ENCODE peak calls at places on chromosomes 1 and 21, in four cellular contexts. K, B, M and T are unnamed samples.

GRCh38 chr1:23221107-23221506 is 3.8 kb upstream of the HTR1D start:
- DNase-seq in K (no peak), B (no peak), M (no peak), T (no peak)

GRCh38 chr1:99855914-99856450 is 5.8 kb downstream of the AGL start:
- DNase-seq in K (no peak), B (no peak), M (no peak), T (no peak)

GRCh38 chr1:51794260-51794659 is 84.3 kb downstream of the NRDC start:
- DNase-seq in K (no peak), B (no peak), M (no peak), T (no peak)

GRCh38 chr1:150106331-150106730 is 38.8 kb downstream of the VPS45 start:
- DNase-seq in K (no peak), B (no peak), M (no peak), T (no peak)

GRCh38 chr1:154178856-154179811 is 12.8 kb downstream of the TPM3 start:
- DNase-seq in K (peak), B (peak), M (no peak), T (no peak)

GRCh38 chr1:167774710-167775109 is 52.9 kb downstream of the MPZL1 start:
- DNase-seq in K (no peak), B (no peak), M (no peak), T (no peak)

GRCh38 chr21:44461005-44461404 is 5.7 kb downstream of the LRRC3 start:
- DNase-seq in K (no peak), B (no peak), M (no peak), T (no peak)

GRCh38 chr1:243944429-243945160 is 94.6 kb upstream of the AKT3 start:
- DNase-seq in K (no peak), B (peak), M (no peak), T (no peak)

GRCh38 chr21:16530656-16531055 is 800.9 kb downstream of the USP25 start:
- DNase-seq in K (no peak), B (no peak), M (no peak), T (no peak)

GRCh38 chr1:117320515-117320914 is 46.7 kb upstream of the MAN1A2 start:
- DNase-seq in K (no peak), B (no peak), M (no peak), T (no peak)

GRCh38 chr1:30707412-30708360 is 15.7 kb downstream of the MATN1 start:
- DNase-seq in K (peak), B (peak), M (no peak), T (peak)
- TF ChIP-seq TARDBP in K (no peak), B (no peak), M (no peak), T (no peak)

GRCh38 chr1:36512842-36513241 is 30.1 kb upstream of the CSF3R start:
- DNase-seq in K (no peak), B (no peak), M (no peak), T (no peak)

GRCh38 chr1:36511804-36512798 is 29.4 kb upstream of the CSF3R start:
- DNase-seq in K (no peak), B (no peak), M (no peak), T (no peak)

GRCh38 chr1:36510418-36510817 is 27.7 kb upstream of the CSF3R start:
- DNase-seq in K (no peak), B (no peak), M (no peak), T (no peak)

GRCh38 chr1:36503733-36504132 is 21.0 kb upstream of the CSF3R start:
- DNase-seq in K (no peak), B (no peak), M (no peak), T (no peak)

GRCh38 chr1:36508257-36508656 is 25.5 kb upstream of the CSF3R start:
- DNase-seq in K (no peak), B (no peak), M (no peak), T (no peak)
- TF ChIP-seq BHLHE40 in K (no peak), B (no peak), M (no peak), T (no peak)

DNA sequence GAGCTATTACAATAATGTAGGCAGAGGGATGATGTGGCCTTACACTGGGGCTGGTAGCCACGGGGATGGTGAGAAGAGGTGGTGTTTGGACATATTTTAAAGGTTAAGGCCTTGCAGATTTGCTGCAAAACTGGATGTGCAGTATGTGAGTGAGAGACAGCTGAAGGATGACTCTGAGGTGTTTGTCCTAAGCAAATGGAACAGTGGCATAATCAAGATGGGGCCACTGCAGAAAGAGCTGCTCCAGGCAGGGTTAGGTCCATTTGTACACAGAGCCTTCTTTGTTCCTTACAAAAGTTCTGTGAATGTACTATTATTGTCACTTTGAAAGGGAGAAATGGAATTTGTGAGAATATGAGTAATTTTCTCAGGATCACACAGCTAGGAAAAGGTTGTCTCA is 220.4 kb upstream of the ZP4 start:
- DNase-seq in K (no peak), B (no peak), M (no peak), T (no peak)
- TF ChIP-seq SP1 in K (no peak), B (no peak), M (no peak), T (no peak)

DNA sequence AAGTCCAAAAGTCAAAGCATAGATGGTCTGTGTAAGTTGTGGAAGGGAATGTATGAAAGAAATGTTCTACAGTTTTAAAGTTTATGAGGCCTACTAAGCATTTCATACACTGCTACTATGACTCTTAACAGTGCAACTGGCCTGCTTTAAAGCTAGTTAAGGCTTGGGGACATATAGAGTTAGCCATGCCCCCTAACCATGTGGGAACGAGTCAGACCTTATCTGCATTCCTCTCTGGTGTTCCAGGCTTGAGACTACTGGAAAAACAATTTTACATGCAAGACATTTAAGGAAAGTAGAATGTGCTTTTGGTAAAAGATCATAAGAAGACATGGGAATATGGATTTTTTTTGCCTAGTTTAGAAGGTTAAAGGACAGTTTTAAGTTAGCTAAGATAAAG is 8.7 kb upstream of the CD48 start:
- DNase-seq in K (no peak), B (no peak), M (no peak), T (no peak)
- TF ChIP-seq TARDBP in K (no peak), B (no peak), M (no peak), T (no peak)

DNA sequence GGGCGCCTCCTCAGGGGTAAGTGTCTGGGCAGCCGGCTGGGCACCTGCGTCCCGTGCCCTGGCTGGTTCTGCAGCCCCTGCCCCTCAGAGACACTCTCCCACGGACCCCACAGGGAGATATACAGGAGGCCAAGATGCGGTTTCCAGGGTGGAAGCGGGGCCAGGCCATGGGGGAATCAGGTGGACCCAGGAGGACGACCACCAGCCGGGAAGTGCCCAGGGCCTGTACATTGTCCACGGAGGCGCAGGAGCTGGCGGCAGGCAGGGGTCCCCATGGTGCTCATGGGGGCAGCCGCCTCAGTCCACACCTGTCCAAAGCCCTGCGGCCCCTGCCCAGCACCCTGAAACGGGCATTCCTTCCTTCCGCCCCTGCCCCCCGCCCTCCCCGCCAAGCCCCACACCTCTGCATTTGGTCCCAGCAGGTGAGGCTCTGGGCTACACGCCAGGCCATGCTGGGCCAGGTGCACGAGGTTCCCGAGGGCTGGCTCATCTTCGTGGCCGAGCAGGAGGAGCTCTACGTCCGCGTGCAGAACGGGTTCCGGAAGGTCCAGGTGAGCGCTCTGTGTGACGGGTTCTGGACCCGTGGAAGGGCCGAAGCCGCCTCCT is 36.7 kb downstream of the SLC19A1 start:
- DNase-seq in K (no peak), B (no peak), M (no peak), T (no peak)
- TF ChIP-seq BHLHE40 in K (no peak), B (no peak), M (no peak), T (no peak)

DNA sequence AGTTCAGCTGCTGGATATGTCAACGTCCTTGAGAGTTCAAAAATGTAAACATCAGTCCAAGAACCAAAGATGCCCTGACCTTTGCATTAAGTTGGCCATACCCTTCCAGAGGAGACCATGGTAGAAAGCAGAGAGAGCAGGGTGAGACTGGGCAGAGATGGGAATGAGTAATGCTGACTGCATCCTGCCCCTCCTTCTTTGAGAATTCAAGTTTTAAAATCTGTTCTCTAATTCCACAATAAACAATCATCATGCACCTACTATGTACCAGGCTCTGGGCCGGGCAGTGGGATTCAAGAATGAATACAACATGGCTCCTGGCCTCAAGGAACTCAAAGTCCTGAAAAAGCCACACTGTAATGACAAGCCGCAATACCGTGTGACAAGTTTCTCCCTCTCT is 3.9 kb upstream of the HAO2 start:
- DNase-seq in K (no peak), B (no peak), M (no peak), T (no peak)
- TF ChIP-seq SP1 in K (no peak), B (no peak), M (no peak), T (no peak)

GRCh38 chr1:247467008-247467572 is 9.2 kb upstream of the OR2B11 start:
- DNase-seq in K (no peak), B (no peak), M (no peak), T (no peak)
- TF ChIP-seq TARDBP in K (no peak), B (no peak), M (no peak), T (no peak)

GRCh38 chr1:210321552-210321951 is 7.2 kb upstream of the HHAT start:
- DNase-seq in K (no peak), B (no peak), M (no peak), T (no peak)
- TF ChIP-seq BHLHE40 in K (no peak), B (no peak), M (no peak), T (no peak)

DNA sequence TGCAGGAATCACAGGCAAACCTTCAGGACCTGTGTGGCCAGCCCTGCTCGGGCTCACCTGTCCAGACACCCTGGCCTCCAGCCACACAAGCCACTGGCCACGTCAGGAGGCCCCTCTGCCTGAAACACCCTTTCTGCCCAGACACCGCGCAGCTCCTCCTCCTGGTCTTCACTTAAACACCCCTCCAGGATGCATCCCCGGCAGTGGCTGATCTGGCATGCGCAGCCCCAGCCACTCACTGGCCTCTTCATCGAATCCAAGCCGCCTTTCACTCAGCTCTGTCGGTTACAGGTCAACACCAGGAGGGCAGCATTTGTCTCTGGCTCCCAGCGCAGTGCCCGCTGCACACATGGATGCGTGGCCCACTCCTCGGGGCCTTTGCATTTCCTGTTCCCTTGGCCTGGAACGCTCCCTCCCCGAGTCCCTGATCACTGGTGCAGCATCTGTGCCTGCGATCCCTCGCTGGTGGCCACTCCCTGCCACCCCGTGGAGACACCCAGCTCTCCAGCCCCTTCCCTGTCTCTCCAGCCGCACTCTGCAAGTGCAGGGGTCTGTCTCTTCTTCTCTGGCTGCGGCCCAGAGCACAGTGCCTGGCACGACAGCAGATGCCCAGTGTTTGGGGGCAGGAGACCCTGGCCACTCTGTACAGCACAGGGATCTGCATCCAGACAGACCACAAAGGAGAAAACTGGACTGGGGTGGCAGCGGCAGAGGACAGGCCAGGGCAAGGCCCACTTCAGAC is 9.4 kb downstream of the TPRG1L start:
- DNase-seq in K (no peak), B (no peak), M (no peak), T (no peak)
- TF ChIP-seq SP1 in K (no peak), B (no peak), M (no peak), T (no peak)

GRCh38 chr21:34009193-34009592 is 64.2 kb upstream of the MRPS6 start:
- DNase-seq in K (no peak), B (no peak), M (no peak), T (no peak)
- TF ChIP-seq TARDBP in K (no peak), B (no peak), M (no peak), T (no peak)